ENCODE peak calls at places on chromosome 6, in five cellular contexts. One of them, this sample, is unnamed.

GRCh38 chr6:157235600-157236039 is 87.7 kb downstream of the TMEM242 start:
- DNase-seq in mesenchymal stem cell: peak; percentile 60
- DNase-seq in H1: no peak
- DNase-seq in neuronal stem cell: peak; percentile 60
- DNase-seq in H9: peak; percentile 82
- DNase-seq in this sample: no peak

GRCh38 chr6:22613695-22614094 is 44.3 kb downstream of the HDGFL1 start:
- DNase-seq in mesenchymal stem cell: peak; percentile 97
- DNase-seq in H1: no peak
- DNase-seq in neuronal stem cell: no peak
- DNase-seq in H9: no peak
- DNase-seq in this sample: no peak

GRCh38 chr6:3135668-3136297 is 17.3 kb downstream of the BPHL start:
- DNase-seq in neuronal stem cell: no peak
- DNase-seq in mesenchymal stem cell: no peak
- DNase-seq in H9: no peak
- DNase-seq in H1: no peak
- DNase-seq in this sample: no peak

GRCh38 chr6:3825851-3826581 is 23.2 kb upstream of the FAM50B start:
- DNase-seq in H9: no peak
- DNase-seq in mesenchymal stem cell: peak; percentile 94
- DNase-seq in neuronal stem cell: no peak
- DNase-seq in H1: no peak
- DNase-seq in this sample: peak; percentile 97

GRCh38 chr6:13794184-13794583 is 20.2 kb downstream of the MCUR1 start:
- DNase-seq in mesenchymal stem cell: peak; percentile 44
- DNase-seq in neuronal stem cell: no peak
- DNase-seq in H9: no peak
- DNase-seq in H1: no peak
- DNase-seq in this sample: no peak

GRCh38 chr6:149750136-149750609 is 632 bp downstream of the PCMT1 start:
- DNase-seq in neuronal stem cell: peak; percentile 49
- DNase-seq in H1: peak; percentile 78
- DNase-seq in mesenchymal stem cell: peak; percentile 77
- DNase-seq in H9: peak; percentile 86
- DNase-seq in this sample: peak; percentile 53

GRCh38 chr6:30006170-30007131 is 54.6 kb upstream of the POLR1H start:
- DNase-seq in neuronal stem cell: no peak
- DNase-seq in H1: peak; percentile 60
- DNase-seq in H9: peak; percentile 40
- DNase-seq in mesenchymal stem cell: peak; percentile 24
- DNase-seq in this sample: peak; percentile 45

GRCh38 chr6:162442675-162443074 is 284.9 kb downstream of the PRKN start:
- DNase-seq in H9: peak; percentile 73
- DNase-seq in H1: peak; percentile 62
- DNase-seq in mesenchymal stem cell: peak; percentile 8
- DNase-seq in neuronal stem cell: peak; percentile 41
- DNase-seq in this sample: peak; percentile 35

GRCh38 chr6:43942011-43942442 is 172.0 kb downstream of the VEGFA start:
- DNase-seq in mesenchymal stem cell: no peak
- DNase-seq in H9: peak; percentile 25
- DNase-seq in H1: no peak
- DNase-seq in neuronal stem cell: no peak
- DNase-seq in this sample: no peak

GRCh38 chr6:3386374-3386857 is 70.4 kb downstream of the SLC22A23 start:
- DNase-seq in H9: no peak
- DNase-seq in neuronal stem cell: no peak
- DNase-seq in mesenchymal stem cell: no peak
- DNase-seq in H1: no peak
- DNase-seq in this sample: no peak

GRCh38 chr6:107689190-107689589 is 134.9 kb downstream of the SCML4 start:
- DNase-seq in H1: no peak
- DNase-seq in H9: peak; percentile 19
- DNase-seq in mesenchymal stem cell: no peak
- DNase-seq in neuronal stem cell: no peak
- DNase-seq in this sample: no peak

GRCh38 chr6:143098054-143098673 is 37.5 kb downstream of the AIG1 start:
- DNase-seq in neuronal stem cell: no peak
- DNase-seq in H9: no peak
- DNase-seq in mesenchymal stem cell: no peak
- DNase-seq in H1: no peak
- DNase-seq in this sample: peak; percentile 9

GRCh38 chr6:127222418-127222817 is 44.2 kb upstream of the RNF146 start:
- DNase-seq in neuronal stem cell: no peak
- DNase-seq in H1: no peak
- DNase-seq in H9: no peak
- DNase-seq in mesenchymal stem cell: no peak
- DNase-seq in this sample: no peak

GRCh38 chr6:100342830-100343229 is 121.9 kb downstream of the SIM1 start:
- DNase-seq in mesenchymal stem cell: peak; percentile 46
- DNase-seq in neuronal stem cell: no peak
- DNase-seq in H9: no peak
- DNase-seq in H1: no peak
- DNase-seq in this sample: peak; percentile 53

GRCh38 chr6:77764364-77764763 is 111.5 kb downstream of the MEI4 start:
- DNase-seq in H9: no peak
- DNase-seq in H1: no peak
- DNase-seq in neuronal stem cell: no peak
- DNase-seq in mesenchymal stem cell: no peak
- DNase-seq in this sample: no peak
- H2BK12ac ChIP-seq in H9: no peak overlapping the region
- H2BK12ac ChIP-seq in H1: no peak overlapping the region
- H2BK12ac ChIP-seq in neuronal stem cell: no peak overlapping the region
- H2BK12ac ChIP-seq in mesenchymal stem cell: no peak overlapping the region
- H2BK12ac ChIP-seq in this sample: no peak overlapping the region

GRCh38 chr6:35634316-35634715 is 54.4 kb downstream of the FKBP5 start:
- DNase-seq in neuronal stem cell: no peak
- DNase-seq in mesenchymal stem cell: no peak
- DNase-seq in H1: no peak
- DNase-seq in H9: no peak
- DNase-seq in this sample: no peak

GRCh38 chr6:35637911-35638310 is 50.8 kb downstream of the FKBP5 start:
- DNase-seq in neuronal stem cell: no peak
- DNase-seq in mesenchymal stem cell: no peak
- DNase-seq in H1: no peak
- DNase-seq in H9: no peak
- DNase-seq in this sample: no peak

GRCh38 chr6:35633579-35634089 is 55.1 kb downstream of the FKBP5 start:
- DNase-seq in H9: no peak
- DNase-seq in H1: no peak
- DNase-seq in neuronal stem cell: no peak
- DNase-seq in mesenchymal stem cell: no peak
- DNase-seq in this sample: no peak

GRCh38 chr6:35638679-35639078 is 50.0 kb downstream of the FKBP5 start:
- DNase-seq in neuronal stem cell: no peak
- DNase-seq in mesenchymal stem cell: no peak
- DNase-seq in H1: no peak
- DNase-seq in H9: no peak
- DNase-seq in this sample: peak; percentile 17

DNA sequence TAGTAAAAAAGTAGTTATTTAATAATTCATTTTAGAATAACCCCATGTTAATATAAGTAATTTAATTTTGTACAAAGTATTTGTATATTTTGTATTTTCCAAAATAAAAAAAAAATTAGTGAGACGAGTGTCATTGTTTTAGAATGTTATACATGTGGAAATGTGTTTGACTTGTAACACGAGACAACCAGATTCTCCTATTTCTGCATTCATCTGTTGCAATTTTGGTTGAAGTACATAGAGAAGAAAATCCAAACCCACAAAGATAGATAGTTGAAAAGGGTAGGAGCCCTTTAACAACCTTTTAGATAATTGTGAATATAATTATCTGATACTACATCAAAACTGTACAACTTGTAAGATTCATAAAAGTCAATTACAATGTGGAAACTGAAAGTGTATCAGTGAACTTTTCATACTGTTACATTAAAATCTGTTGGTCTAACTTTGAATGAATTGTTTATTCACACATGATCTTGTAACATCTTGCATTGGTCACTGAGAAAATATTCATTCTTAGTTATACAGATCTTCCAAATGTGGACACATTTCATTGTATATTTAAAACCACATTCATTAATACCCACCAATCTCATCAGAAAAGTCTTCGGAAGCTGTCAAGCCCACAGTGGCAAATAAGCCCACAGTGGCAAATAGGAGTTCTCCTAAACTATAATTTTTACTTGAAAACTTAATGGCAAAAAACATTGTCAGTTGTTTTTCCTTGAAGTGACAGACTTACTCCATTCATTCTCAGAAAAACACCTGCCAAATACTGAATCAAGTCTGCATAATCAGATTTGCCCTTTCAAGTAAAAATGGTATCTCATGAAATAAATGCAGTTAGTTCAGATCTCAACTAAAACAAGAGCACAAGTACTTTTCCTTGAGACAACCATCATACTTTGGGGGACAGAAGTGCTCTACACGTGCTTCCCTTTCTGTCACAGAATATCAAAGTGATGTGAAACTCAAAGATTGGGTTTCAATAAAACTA is 52.8 kb downstream of the FKBP5 start:
- DNase-seq in mesenchymal stem cell: no peak
- DNase-seq in H1: no peak
- DNase-seq in neuronal stem cell: no peak
- DNase-seq in H9: no peak
- DNase-seq in this sample: no peak
- H2BK120ac ChIP-seq in mesenchymal stem cell: no peak overlapping the region
- H2BK120ac ChIP-seq in H1: no peak overlapping the region
- H2BK120ac ChIP-seq in neuronal stem cell: no peak overlapping the region
- H2BK120ac ChIP-seq in H9: no peak overlapping the region
- H2BK120ac ChIP-seq in this sample: no peak overlapping the region

DNA sequence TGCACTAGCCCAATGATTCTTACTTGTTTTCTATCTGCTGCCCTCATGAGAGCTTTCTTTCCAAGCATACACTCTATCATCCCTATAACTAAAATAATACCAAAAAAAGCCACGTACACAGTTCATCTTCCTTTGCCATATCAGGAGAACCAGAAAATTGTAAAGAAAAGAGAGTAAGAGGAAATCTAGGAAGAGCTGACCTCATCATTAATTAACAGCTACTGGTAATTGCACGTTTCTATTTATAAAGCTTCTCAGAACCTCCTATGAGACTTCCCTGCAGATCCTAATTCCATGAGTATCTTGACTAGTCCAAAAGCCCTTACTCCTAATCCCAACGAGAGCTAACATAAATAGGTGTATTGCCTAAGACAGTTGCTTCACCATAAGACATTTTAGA is 191.5 kb upstream of the RNF217 start:
- DNase-seq in H1: no peak
- DNase-seq in mesenchymal stem cell: no peak
- DNase-seq in neuronal stem cell: no peak
- DNase-seq in H9: no peak
- DNase-seq in this sample: no peak
- H2BK12ac ChIP-seq in H1: no peak overlapping the region
- H2BK12ac ChIP-seq in mesenchymal stem cell: no peak overlapping the region
- H2BK12ac ChIP-seq in neuronal stem cell: no peak overlapping the region
- H2BK12ac ChIP-seq in H9: no peak overlapping the region
- H2BK12ac ChIP-seq in this sample: no peak overlapping the region

DNA sequence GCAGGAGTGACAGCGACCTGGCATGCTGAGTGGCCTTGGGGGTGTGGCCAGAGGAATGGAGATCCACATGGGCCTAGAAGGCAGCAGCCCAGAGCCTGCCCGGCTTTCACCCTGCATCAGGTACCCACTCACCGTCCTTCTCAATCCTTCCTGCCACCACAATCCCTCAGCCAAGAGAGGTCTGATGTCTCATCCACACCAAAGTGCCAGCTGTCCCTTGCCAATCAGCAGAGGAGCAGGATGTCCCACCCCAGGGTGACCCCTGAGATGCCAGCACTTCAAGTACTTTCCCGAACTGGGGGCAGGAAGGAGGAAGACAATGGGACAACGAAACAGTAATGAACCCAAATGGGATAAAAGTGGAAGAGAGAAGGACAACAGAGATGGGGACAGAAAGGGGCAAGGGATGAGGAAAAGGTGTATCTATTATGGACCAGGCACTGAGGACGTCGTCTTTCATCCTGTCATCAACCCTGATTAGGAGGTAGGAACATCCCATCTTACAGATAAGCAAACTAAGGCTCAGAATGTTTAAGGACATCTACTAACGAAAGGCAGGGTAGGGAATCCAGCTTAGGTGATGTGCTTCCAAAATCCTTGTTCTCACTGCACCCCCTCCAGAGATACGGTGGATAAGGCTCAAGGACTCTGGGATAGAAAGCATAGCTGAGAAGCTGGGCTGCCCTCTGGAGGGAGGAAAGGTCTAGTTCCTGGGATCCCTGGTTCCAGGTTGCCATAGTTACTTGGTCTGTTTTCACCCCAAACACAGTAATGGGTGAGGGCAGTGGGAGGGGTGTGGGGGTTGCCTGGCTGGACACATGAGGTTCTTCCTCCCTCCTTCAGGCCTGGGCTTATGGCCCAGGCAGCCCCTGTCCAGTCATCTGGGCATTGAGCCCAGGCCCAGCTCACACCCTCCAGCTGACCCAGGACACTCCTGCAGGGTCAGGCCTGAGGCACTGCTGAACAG is 4.5 kb upstream of the TNXB start:
- DNase-seq in H1: no peak
- DNase-seq in H9: peak; percentile 78
- DNase-seq in neuronal stem cell: peak; percentile 56
- DNase-seq in mesenchymal stem cell: peak; percentile 99
- DNase-seq in this sample: peak; percentile 40
- H2BK120ac ChIP-seq in H1: no peak overlapping the region
- H2BK120ac ChIP-seq in H9: no peak overlapping the region
- H2BK120ac ChIP-seq in neuronal stem cell: no peak overlapping the region
- H2BK120ac ChIP-seq in mesenchymal stem cell: peak overlapping the region; percentile 82
- H2BK120ac ChIP-seq in this sample: no peak overlapping the region

GRCh38 chr6:6681443-6681842 is 92.9 kb downstream of the LY86 start:
- DNase-seq in H1: no peak
- DNase-seq in H9: no peak
- DNase-seq in mesenchymal stem cell: no peak
- DNase-seq in neuronal stem cell: no peak
- DNase-seq in this sample: no peak
- H2BK12ac ChIP-seq in H1: no peak overlapping the region
- H2BK12ac ChIP-seq in H9: no peak overlapping the region
- H2BK12ac ChIP-seq in mesenchymal stem cell: no peak overlapping the region
- H2BK12ac ChIP-seq in neuronal stem cell: no peak overlapping the region
- H2BK12ac ChIP-seq in this sample: no peak overlapping the region

GRCh38 chr6:40999498-41000070 is 39.4 kb downstream of the UNC5CL start:
- DNase-seq in H9: peak; percentile 86
- DNase-seq in neuronal stem cell: no peak
- DNase-seq in H1: peak; percentile 59
- DNase-seq in mesenchymal stem cell: peak; percentile 58
- DNase-seq in this sample: peak; percentile 22

GRCh38 chr6:40998661-40999060 is 40.4 kb downstream of the UNC5CL start:
- DNase-seq in H1: no peak
- DNase-seq in H9: no peak
- DNase-seq in neuronal stem cell: no peak
- DNase-seq in mesenchymal stem cell: peak; percentile 29
- DNase-seq in this sample: no peak

GRCh38 chr6:40997256-40997957 is 41.6 kb downstream of the UNC5CL start:
- DNase-seq in H9: peak; percentile 88
- DNase-seq in neuronal stem cell: peak; percentile 82
- DNase-seq in H1: peak; percentile 63
- DNase-seq in mesenchymal stem cell: peak; percentile 88
- DNase-seq in this sample: no peak

GRCh38 chr6:41000248-41000647 is 38.8 kb downstream of the UNC5CL start:
- DNase-seq in neuronal stem cell: no peak
- DNase-seq in mesenchymal stem cell: no peak
- DNase-seq in H9: no peak
- DNase-seq in H1: no peak
- DNase-seq in this sample: no peak

GRCh38 chr6:41002168-41002567 is 36.9 kb downstream of the UNC5CL start:
- DNase-seq in neuronal stem cell: no peak
- DNase-seq in H1: no peak
- DNase-seq in mesenchymal stem cell: no peak
- DNase-seq in H9: no peak
- DNase-seq in this sample: no peak
- H2BK120ac ChIP-seq in neuronal stem cell: no peak overlapping the region
- H2BK120ac ChIP-seq in H1: peak overlapping the region; percentile 13
- H2BK120ac ChIP-seq in mesenchymal stem cell: no peak overlapping the region
- H2BK120ac ChIP-seq in H9: no peak overlapping the region
- H2BK120ac ChIP-seq in this sample: no peak overlapping the region